ENCODE peak calls at places on chromosomes 1 and 21, in ten cellular contexts. Y is activated CD4-positive, alpha-beta T cell treated with anti-CD3 and anti-CD28 coated beads, Interleukin-2, amount 50 U/mL, for 24 hours; J is small intestine; I is hepatic stellate cell; K is T-helper 1 cell; X is iPS-NIHi11; L is kidney; H is left lobe of liver; R is astrocyte of the cerebellum; Z is HS-5. S is an unnamed sample.

GRCh38 chr1:10204003-10204642 is 6.2 kb upstream of the KIF1B start:
- DNase-seq in Y (no peak), K (no peak), R (no peak), H (no peak), I (no peak), J (no peak), Z (no peak), X (no peak), L (no peak), S (no peak)

GRCh38 chr1:43285269-43285986 is at the start of gene C1orf210:
- DNase-seq in K (no peak), J (peak), Y (no peak), R (no peak), Z (no peak), L (peak), H (peak), X (peak), I (no peak), S (no peak)

GRCh38 chr1:44807364-44808062 is 362 bp upstream of the DYNLT4 start:
- DNase-seq in J (peak), Y (peak), I (peak), H (peak), X (peak), L (peak), R (peak), K (peak), Z (peak), S (peak)

GRCh38 chr1:230977781-230978490 is 725 bp downstream of the TTC13 start:
- DNase-seq in R (no peak), X (peak), K (peak), H (peak), J (peak), Z (no peak), Y (peak), L (peak), I (peak), S (no peak)

GRCh38 chr21:34589511-34590282 is 25.2 kb downstream of the RCAN1 start:
- DNase-seq in Z (no peak), X (no peak), L (no peak), R (no peak), K (no peak), Y (no peak), I (no peak), J (no peak), H (no peak), S (no peak)

GRCh38 chr1:94660994-94661393 is 119.4 kb upstream of the F3 start:
- DNase-seq in X (peak), R (no peak), Z (no peak), L (no peak), Y (no peak), J (no peak), K (no peak), I (no peak), H (no peak), S (no peak)

GRCh38 chr1:97119775-97120174 is 398.2 kb downstream of the PTBP2 start:
- DNase-seq in Y (no peak), L (no peak), K (no peak), J (no peak), I (no peak), R (no peak), X (no peak), H (no peak), Z (no peak), S (no peak)

GRCh38 chr1:111565079-111565478 is 54.5 kb upstream of the RAP1A start:
- DNase-seq in J (no peak), K (no peak), Z (peak), I (peak), L (no peak), X (no peak), Y (no peak), H (no peak), R (peak), S (peak)

GRCh38 chr1:181969902-181970301 is 91.6 kb downstream of the ZNF648 start:
- DNase-seq in J (no peak), H (no peak), K (no peak), Y (no peak), L (no peak), X (peak), R (no peak), Z (no peak), I (no peak), S (no peak)

GRCh38 chr1:58738873-58739272 is 39.0 kb upstream of the MYSM1 start:
- DNase-seq in X (no peak), Z (no peak), K (no peak), L (no peak), R (no peak), J (no peak), Y (no peak), I (no peak), H (no peak), S (no peak)

GRCh38 chr1:41661428-41662060 is 177.1 kb upstream of the EDN2 start:
- DNase-seq in K (no peak), Z (no peak), X (peak), I (no peak), R (no peak), L (peak), H (no peak), Y (no peak), J (no peak), S (no peak)

GRCh38 chr1:201721131-201722049 is 107.6 kb upstream of the IPO9 start:
- DNase-seq in H (no peak), J (no peak), R (no peak), K (no peak), I (peak), Y (no peak), Z (no peak), L (no peak), X (no peak), S (no peak)

GRCh38 chr1:156804572-156805243 is 11.9 kb downstream of the SH2D2A start:
- DNase-seq in K (no peak), L (no peak), J (no peak), Z (no peak), X (no peak), Y (no peak), R (peak), I (no peak), H (no peak), S (no peak)

GRCh38 chr1:196380311-196380710 is 227.9 kb downstream of the KCNT2 start:
- DNase-seq in K (no peak), H (no peak), Y (no peak), J (no peak), I (no peak), X (no peak), R (no peak), L (no peak), Z (no peak), S (no peak)

GRCh38 chr1:8025671-8026144 is 401 bp downstream of the ERRFI1 start:
- DNase-seq in H (no peak), L (no peak), Z (no peak), J (no peak), Y (no peak), R (no peak), I (no peak), K (no peak), X (no peak), S (no peak)

GRCh38 chr21:27108228-27108627 is 141.3 kb upstream of the ADAMTS5 start:
- DNase-seq in K (no peak), R (no peak), Y (no peak), Z (no peak), X (no peak), L (no peak), J (no peak), I (peak), H (no peak), S (no peak)

GRCh38 chr1:40776236-40777072 is 7.1 kb upstream of the KCNQ4 start:
- DNase-seq in I (no peak), H (no peak), Y (no peak), R (no peak), L (no peak), Z (no peak), K (no peak), X (no peak), J (no peak), S (no peak)

GRCh38 chr1:169779150-169779549 is 15.6 kb downstream of the METTL18 start:
- DNase-seq in J (no peak), I (no peak), Z (no peak), L (no peak), H (no peak), K (no peak), Y (no peak), X (no peak), R (peak), S (no peak)

GRCh38 chr1:10635992-10636391 is 160.5 kb downstream of the CASZ1 start:
- DNase-seq in K (no peak), Z (no peak), Y (no peak), R (no peak), I (no peak), L (no peak), X (no peak), H (no peak), J (no peak), S (no peak)

GRCh38 chr21:17911628-17912027 is 92.5 kb upstream of the C21orf91 start:
- DNase-seq in I (no peak), L (no peak), H (no peak), R (peak), Z (peak), K (no peak), Y (no peak), X (no peak), J (no peak), S (no peak)

GRCh38 chr1:220564216-220564615 is 36.3 kb downstream of the MARK1 start:
- DNase-seq in L (no peak), J (no peak), K (no peak), Y (no peak), R (no peak), H (no peak), Z (no peak), X (no peak), I (no peak), S (no peak)

GRCh38 chr1:178189814-178190213 is 95.9 kb downstream of the RASAL2 start:
- DNase-seq in J (peak), L (no peak), R (no peak), K (no peak), H (no peak), Y (no peak), I (no peak), Z (no peak), X (peak), S (no peak)

GRCh38 chr1:215082532-215083407 is at the start of gene KCNK2:
- DNase-seq in L (peak), H (no peak), X (peak), K (no peak), Y (no peak), Z (no peak), J (no peak), R (no peak), I (peak), S (no peak)